ENCODE peak calls at places on chromosomes 3 and 15, in six cellular contexts. I, R, D, M, W and V are unnamed samples.

GRCh38 chr15:91374336-91374735 is 274.3 kb downstream of the SV2B start:
- DNase-seq in M (no peak), R (no peak), I (no peak), D (no peak), W (no peak), V (no peak)

GRCh38 chr3:126104742-126105605 is 21.1 kb upstream of the SLC41A3 start:
- DNase-seq in M (no peak), W (peak; percentile 19), D (no peak), R (no peak), I (no peak), V (no peak)

GRCh38 chr15:43511012-43511885 is 6.2 kb upstream of the MAP1A start:
- DNase-seq in D (no peak), W (peak; percentile 50), I (peak; percentile 20), R (no peak), M (peak; percentile 9), V (peak; percentile 72)

GRCh38 chr3:159627229-159627628 is 361.4 kb upstream of the IL12A start:
- DNase-seq in M (no peak), I (no peak), R (no peak), D (no peak), W (no peak), V (peak; percentile 57)

GRCh38 chr15:63218114-63218808 is 28.9 kb downstream of the RAB8B start:
- DNase-seq in W (no peak), M (no peak), I (no peak), R (no peak), D (no peak), V (no peak)

GRCh38 chr3:67045711-67046465 is 47.8 kb downstream of the KBTBD8 start:
- DNase-seq in D (no peak), M (no peak), I (no peak), R (no peak), W (no peak), V (no peak)

GRCh38 chr3:186456636-186457265 is 87.4 kb downstream of the CRYGS start:
- DNase-seq in I (no peak), M (no peak), D (no peak), R (no peak), W (no peak), V (no peak)

GRCh38 chr3:128736598-128736997 is 10.6 kb downstream of the RAB7A start:
- DNase-seq in D (no peak), W (no peak), M (no peak), R (no peak), I (no peak), V (no peak)

GRCh38 chr15:25481208-25481862 is 42.5 kb upstream of the UBE3A start:
- DNase-seq in W (no peak), D (peak; percentile 23), I (no peak), M (no peak), R (no peak), V (peak; percentile 78)

GRCh38 chr3:99969133-99969532 is 145.2 kb downstream of the FILIP1L start:
- DNase-seq in D (no peak), I (no peak), M (no peak), W (no peak), R (no peak), V (no peak)

GRCh38 chr3:195147649-195148121 is 123.3 kb downstream of the XXYLT1 start:
- DNase-seq in I (peak; percentile 82), D (no peak), M (peak; percentile 18), W (peak; percentile 74), R (no peak), V (no peak)

GRCh38 chr3:32132706-32133105 is 26.3 kb downstream of the GPD1L start:
- DNase-seq in D (no peak), W (no peak), R (no peak), I (no peak), M (no peak), V (no peak)

GRCh38 chr3:138774529-138775253 is 60.0 kb downstream of the PIK3CB start:
- DNase-seq in D (peak; percentile 36), I (peak; percentile 48), M (peak; percentile 49), R (no peak), W (peak; percentile 57), V (no peak)

GRCh38 chr3:156448300-156448699 is 106.6 kb downstream of the SSR3 start:
- DNase-seq in D (no peak), W (peak; percentile 61), R (no peak), M (peak; percentile 17), I (peak; percentile 26), V (no peak)

GRCh38 chr15:88674661-88675060 is 35.8 kb downstream of the ISG20 start:
- DNase-seq in I (no peak), W (no peak), D (no peak), M (no peak), R (no peak), V (no peak)

GRCh38 chr3:39344746-39345344 is 15.3 kb downstream of the CCR8 start:
- DNase-seq in W (no peak), D (no peak), R (no peak), I (no peak), M (no peak), V (no peak)

GRCh38 chr3:152444029-152444641 is 175.4 kb downstream of the MBNL1 start:
- DNase-seq in W (no peak), I (peak; percentile 24), D (no peak), R (no peak), M (no peak), V (peak; percentile 16)

GRCh38 chr15:25789206-25789605 is 73.9 kb downstream of the ATP10A start:
- DNase-seq in W (no peak), D (no peak), I (no peak), R (no peak), M (no peak), V (no peak)

GRCh38 chr3:42012935-42013651 is 51.2 kb upstream of the ULK4 start:
- DNase-seq in W (peak; percentile 83), M (peak; percentile 68), I (peak; percentile 80), D (no peak), R (peak; percentile 67), V (peak; percentile 77)

GRCh38 chr3:70811880-70812279 is 499.4 kb upstream of the MDFIC2 start:
- DNase-seq in I (no peak), M (no peak), R (no peak), D (no peak), W (no peak), V (no peak)

GRCh38 chr3:123126051-123126450 is 59.2 kb downstream of the PDIA5 start:
- DNase-seq in I (no peak), W (no peak), D (no peak), R (no peak), M (no peak), V (no peak)

GRCh38 chr3:113185436-113185835 is 25.9 kb upstream of the BOC start:
- DNase-seq in I (no peak), M (no peak), R (no peak), W (no peak), D (no peak), V (no peak)

GRCh38 chr3:85790445-85791030 is 831.7 kb downstream of the CADM2 start:
- DNase-seq in M (no peak), I (no peak), R (no peak), W (no peak), D (no peak), V (no peak)

GRCh38 chr3:57596495-57597239 is 477 bp downstream of the ARF4 start:
- DNase-seq in M (peak; percentile 55), R (peak; percentile 45), D (peak; percentile 84), I (peak; percentile 70), W (peak; percentile 83), V (peak; percentile 19)

GRCh38 chr3:133886031-133886722 is 9.5 kb downstream of the RAB6B start:
- DNase-seq in W (no peak), D (no peak), R (no peak), I (no peak), M (no peak), V (no peak)

GRCh38 chr3:79314547-79314946 is 453.3 kb downstream of the ROBO1 start:
- DNase-seq in D (no peak), M (no peak), W (no peak), R (no peak), I (no peak), V (peak; percentile 10)

GRCh38 chr3:160141485-160142185 is 83.6 kb upstream of the C3orf80 start:
- DNase-seq in I (no peak), M (no peak), W (no peak), R (no peak), D (no peak), V (no peak)

GRCh38 chr15:83304861-83305661 is 20.6 kb upstream of the BNC1 start:
- DNase-seq in W (no peak), I (no peak), R (no peak), M (no peak), D (no peak), V (no peak)

GRCh38 chr15:89904519-89904918 is 8.2 kb downstream of the ARPIN start:
- DNase-seq in I (no peak), D (no peak), W (no peak), R (no peak), M (no peak), V (no peak)

GRCh38 chr15:86915811-86916331 is 836.2 kb downstream of the AGBL1 start:
- DNase-seq in R (no peak), W (no peak), I (no peak), M (no peak), D (no peak), V (peak; percentile 48)

GRCh38 chr3:138049157-138049919 is 39.4 kb downstream of the CLDN18 start:
- DNase-seq in R (no peak), W (no peak), I (no peak), D (no peak), M (no peak), V (no peak)